ENCODE peak calls at places on chromosomes 3 and 15, in five cellular contexts. One of them, this sample, is unnamed. For H3K4me1, the result is how much of the 10 kb centered on the place peaks cover.

GRCh38 chr3:177358968-177359600 is 161.8 kb upstream of the TBL1XR1 start:
- DNase-seq in K562: peak
- DNase-seq in CD8-positive, alpha-beta memory T cell: peak
- DNase-seq in CD4-positive, alpha-beta memory T cell: peak
- DNase-seq in MM.1S: peak
- DNase-seq in this sample: peak

GRCh38 chr3:126887686-126888085 is 95.2 kb upstream of the PLXNA1 start:
- DNase-seq in K562: no peak
- DNase-seq in CD8-positive, alpha-beta memory T cell: no peak
- DNase-seq in CD4-positive, alpha-beta memory T cell: no peak
- DNase-seq in MM.1S: no peak
- DNase-seq in this sample: no peak

GRCh38 chr15:72785452-72786243 is 2.1 kb upstream of the ADPGK start:
- DNase-seq in K562: no peak
- DNase-seq in CD8-positive, alpha-beta memory T cell: peak
- DNase-seq in CD4-positive, alpha-beta memory T cell: peak
- DNase-seq in MM.1S: no peak
- DNase-seq in this sample: peak

GRCh38 chr3:176697284-176697889 is 499.9 kb downstream of the TBL1XR1 start:
- DNase-seq in K562: peak
- DNase-seq in CD8-positive, alpha-beta memory T cell: no peak
- DNase-seq in CD4-positive, alpha-beta memory T cell: no peak
- DNase-seq in MM.1S: no peak
- DNase-seq in this sample: no peak

GRCh38 chr3:138062626-138063025 is 52.7 kb downstream of the CLDN18 start:
- DNase-seq in K562: no peak
- DNase-seq in CD8-positive, alpha-beta memory T cell: no peak
- DNase-seq in CD4-positive, alpha-beta memory T cell: no peak
- DNase-seq in MM.1S: no peak
- DNase-seq in this sample: no peak

GRCh38 chr3:155960060-155960459 is 89.6 kb downstream of the GMPS start:
- DNase-seq in K562: no peak
- DNase-seq in CD8-positive, alpha-beta memory T cell: no peak
- DNase-seq in CD4-positive, alpha-beta memory T cell: no peak
- DNase-seq in MM.1S: no peak
- DNase-seq in this sample: no peak

GRCh38 chr3:142445816-142446254 is 2.0 kb downstream of the XRN1 start:
- DNase-seq in K562: no peak
- DNase-seq in CD8-positive, alpha-beta memory T cell: no peak
- DNase-seq in CD4-positive, alpha-beta memory T cell: no peak
- DNase-seq in MM.1S: peak
- DNase-seq in this sample: no peak

GRCh38 chr3:15647629-15648167 is 46.2 kb downstream of the BTD start:
- DNase-seq in K562: no peak
- DNase-seq in CD8-positive, alpha-beta memory T cell: peak
- DNase-seq in CD4-positive, alpha-beta memory T cell: peak
- DNase-seq in MM.1S: peak
- DNase-seq in this sample: peak

GRCh38 chr3:192750201-192750600 is 22.9 kb upstream of the FGF12 start:
- DNase-seq in K562: no peak
- DNase-seq in CD8-positive, alpha-beta memory T cell: no peak
- DNase-seq in CD4-positive, alpha-beta memory T cell: no peak
- DNase-seq in MM.1S: no peak
- DNase-seq in this sample: no peak

GRCh38 chr3:173737167-173737808 is 339.7 kb downstream of the NLGN1 start:
- DNase-seq in K562: no peak
- DNase-seq in CD8-positive, alpha-beta memory T cell: no peak
- DNase-seq in CD4-positive, alpha-beta memory T cell: no peak
- DNase-seq in MM.1S: peak
- DNase-seq in this sample: no peak

GRCh38 chr3:62098646-62099365 is 274.5 kb downstream of the FEZF2 start:
- DNase-seq in K562: no peak
- DNase-seq in CD8-positive, alpha-beta memory T cell: no peak
- DNase-seq in CD4-positive, alpha-beta memory T cell: no peak
- DNase-seq in MM.1S: no peak
- DNase-seq in this sample: no peak

GRCh38 chr15:71129660-71130059 is 14.4 kb downstream of the THSD4 start:
- DNase-seq in K562: no peak
- DNase-seq in CD8-positive, alpha-beta memory T cell: no peak
- DNase-seq in CD4-positive, alpha-beta memory T cell: no peak
- DNase-seq in MM.1S: no peak
- DNase-seq in this sample: no peak

GRCh38 chr3:39541917-39542329 is 74.4 kb downstream of the MOBP start:
- DNase-seq in K562: no peak
- DNase-seq in CD8-positive, alpha-beta memory T cell: no peak
- DNase-seq in CD4-positive, alpha-beta memory T cell: no peak
- DNase-seq in MM.1S: peak
- DNase-seq in this sample: no peak

GRCh38 chr3:120350431-120350941 is 1.3 kb upstream of the LRRC58 start:
- DNase-seq in K562: peak
- DNase-seq in CD8-positive, alpha-beta memory T cell: no peak
- DNase-seq in CD4-positive, alpha-beta memory T cell: no peak
- DNase-seq in MM.1S: peak
- DNase-seq in this sample: no peak

GRCh38 chr3:15051531-15051930 is 13.6 kb downstream of the MRPS25 start:
- DNase-seq in K562: peak
- DNase-seq in CD8-positive, alpha-beta memory T cell: peak
- DNase-seq in CD4-positive, alpha-beta memory T cell: peak
- DNase-seq in MM.1S: peak
- DNase-seq in this sample: peak

GRCh38 chr3:32313169-32313568 is 74.7 kb downstream of the CMTM8 start:
- DNase-seq in K562: no peak
- DNase-seq in CD8-positive, alpha-beta memory T cell: no peak
- DNase-seq in CD4-positive, alpha-beta memory T cell: no peak
- DNase-seq in MM.1S: no peak
- DNase-seq in this sample: no peak

GRCh38 chr3:73461582-73461981 is 163.2 kb downstream of the PDZRN3 start:
- DNase-seq in K562: no peak
- DNase-seq in CD8-positive, alpha-beta memory T cell: no peak
- DNase-seq in CD4-positive, alpha-beta memory T cell: no peak
- DNase-seq in MM.1S: no peak
- DNase-seq in this sample: no peak

GRCh38 chr3:196499807-196500524 is 3.6 kb downstream of the RNF168 start:
- DNase-seq in K562: no peak
- DNase-seq in CD8-positive, alpha-beta memory T cell: no peak
- DNase-seq in CD4-positive, alpha-beta memory T cell: no peak
- DNase-seq in MM.1S: no peak
- DNase-seq in this sample: no peak

GRCh38 chr3:30535515-30535914 is 70.9 kb upstream of the TGFBR2 start:
- DNase-seq in K562: no peak
- DNase-seq in CD8-positive, alpha-beta memory T cell: no peak
- DNase-seq in CD4-positive, alpha-beta memory T cell: no peak
- DNase-seq in MM.1S: no peak
- DNase-seq in this sample: no peak

GRCh38 chr3:15345051-15345607 is 12.7 kb upstream of the SH3BP5 start:
- DNase-seq in K562: no peak
- DNase-seq in CD8-positive, alpha-beta memory T cell: no peak
- DNase-seq in CD4-positive, alpha-beta memory T cell: no peak
- DNase-seq in MM.1S: no peak
- DNase-seq in this sample: no peak

GRCh38 chr3:16200411-16200810 is 25.9 kb downstream of the GALNT15 start:
- DNase-seq in K562: no peak
- DNase-seq in CD8-positive, alpha-beta memory T cell: no peak
- DNase-seq in CD4-positive, alpha-beta memory T cell: no peak
- DNase-seq in MM.1S: peak
- DNase-seq in this sample: no peak

GRCh38 chr3:45559560-45560118 is 34.9 kb upstream of the LIMD1 start:
- DNase-seq in K562: no peak
- DNase-seq in CD8-positive, alpha-beta memory T cell: no peak
- DNase-seq in CD4-positive, alpha-beta memory T cell: no peak
- DNase-seq in MM.1S: no peak
- DNase-seq in this sample: no peak

GRCh38 chr3:183298708-183299153 is 45.7 kb downstream of the B3GNT5 start:
- DNase-seq in K562: peak
- DNase-seq in CD8-positive, alpha-beta memory T cell: no peak
- DNase-seq in CD4-positive, alpha-beta memory T cell: no peak
- DNase-seq in MM.1S: no peak
- DNase-seq in this sample: no peak

GRCh38 chr15:48603123-48603500 is 42.4 kb downstream of the FBN1 start:
- DNase-seq in K562: no peak
- DNase-seq in CD8-positive, alpha-beta memory T cell: no peak
- DNase-seq in CD4-positive, alpha-beta memory T cell: no peak
- DNase-seq in MM.1S: no peak
- DNase-seq in this sample: no peak

GRCh38 chr15:62153228-62153627 is 11.9 kb downstream of the C2CD4B start:
- DNase-seq in K562: no peak
- DNase-seq in CD8-positive, alpha-beta memory T cell: no peak
- DNase-seq in CD4-positive, alpha-beta memory T cell: no peak
- DNase-seq in MM.1S: no peak
- DNase-seq in this sample: no peak

GRCh38 chr15:85752591-85752990 is 42.1 kb downstream of the KLHL25 start:
- DNase-seq in K562: no peak
- DNase-seq in CD8-positive, alpha-beta memory T cell: no peak
- DNase-seq in CD4-positive, alpha-beta memory T cell: no peak
- DNase-seq in MM.1S: no peak
- DNase-seq in this sample: no peak

GRCh38 chr3:128487813-128488635 is 5.0 kb downstream of the GATA2 start:
- DNase-seq in K562: peak
- DNase-seq in CD8-positive, alpha-beta memory T cell: no peak
- DNase-seq in CD4-positive, alpha-beta memory T cell: no peak
- DNase-seq in MM.1S: peak
- DNase-seq in this sample: no peak

GRCh38 chr15:63572749-63573464 is 24.3 kb upstream of the FBXL22 start:
- DNase-seq in K562: no peak
- DNase-seq in CD8-positive, alpha-beta memory T cell: no peak
- DNase-seq in CD4-positive, alpha-beta memory T cell: no peak
- DNase-seq in MM.1S: no peak
- DNase-seq in this sample: no peak

GRCh38 chr3:132464066-132464465 is 46.8 kb downstream of the DNAJC13 start:
- DNase-seq in K562: no peak
- DNase-seq in CD8-positive, alpha-beta memory T cell: no peak
- DNase-seq in CD4-positive, alpha-beta memory T cell: no peak
- DNase-seq in MM.1S: no peak
- DNase-seq in this sample: no peak

GRCh38 chr15:90046289-90046688 is 45.2 kb downstream of the ZNF710 start:
- DNase-seq in K562: no peak
- DNase-seq in CD8-positive, alpha-beta memory T cell: no peak
- DNase-seq in CD4-positive, alpha-beta memory T cell: no peak
- DNase-seq in MM.1S: no peak
- DNase-seq in this sample: no peak

GRCh38 chr15:44595246-44595645 is 58.3 kb downstream of the EIF3J start:
- DNase-seq in K562: no peak
- DNase-seq in CD8-positive, alpha-beta memory T cell: no peak
- DNase-seq in CD4-positive, alpha-beta memory T cell: no peak
- DNase-seq in MM.1S: no peak
- DNase-seq in this sample: no peak

GRCh38 chr3:16059081-16059537 is 115.4 kb upstream of the GALNT15 start:
- DNase-seq in K562: no peak
- DNase-seq in CD8-positive, alpha-beta memory T cell: no peak
- DNase-seq in CD4-positive, alpha-beta memory T cell: no peak
- DNase-seq in MM.1S: no peak
- DNase-seq in this sample: no peak

GRCh38 chr3:37863949-37864822 is 2.5 kb downstream of the CTDSPL start:
- DNase-seq in K562: no peak
- DNase-seq in CD8-positive, alpha-beta memory T cell: no peak
- DNase-seq in CD4-positive, alpha-beta memory T cell: no peak
- DNase-seq in MM.1S: no peak
- DNase-seq in this sample: no peak

GRCh38 chr3:191973820-191974219 is 512.9 kb downstream of the PYDC2 start:
- DNase-seq in K562: no peak
- DNase-seq in CD8-positive, alpha-beta memory T cell: no peak
- DNase-seq in CD4-positive, alpha-beta memory T cell: no peak
- DNase-seq in MM.1S: no peak
- DNase-seq in this sample: no peak

GRCh38 chr15:25852027-25852426 is 11.1 kb downstream of the ATP10A start:
- DNase-seq in K562: no peak
- DNase-seq in CD8-positive, alpha-beta memory T cell: no peak
- DNase-seq in CD4-positive, alpha-beta memory T cell: no peak
- DNase-seq in MM.1S: no peak
- DNase-seq in this sample: no peak
- H3K4me3 ChIP-seq in K562: no peak
- H3K4me3 ChIP-seq in CD8-positive, alpha-beta memory T cell: no peak
- H3K4me3 ChIP-seq in CD4-positive, alpha-beta memory T cell: no peak
- H3K4me3 ChIP-seq in MM.1S: no peak
- H3K4me3 ChIP-seq in this sample: no peak

GRCh38 chr3:70558955-70559354 is 246.5 kb upstream of the MDFIC2 start:
- DNase-seq in K562: no peak
- DNase-seq in CD8-positive, alpha-beta memory T cell: no peak
- DNase-seq in CD4-positive, alpha-beta memory T cell: no peak
- DNase-seq in MM.1S: no peak
- DNase-seq in this sample: no peak

GRCh38 chr3:70556056-70556455 is 243.6 kb upstream of the MDFIC2 start:
- DNase-seq in K562: no peak
- DNase-seq in CD8-positive, alpha-beta memory T cell: no peak
- DNase-seq in CD4-positive, alpha-beta memory T cell: no peak
- DNase-seq in MM.1S: no peak
- DNase-seq in this sample: no peak

GRCh38 chr3:70550723-70551319 is 238.4 kb upstream of the MDFIC2 start:
- DNase-seq in K562: no peak
- DNase-seq in CD8-positive, alpha-beta memory T cell: peak
- DNase-seq in CD4-positive, alpha-beta memory T cell: peak
- DNase-seq in MM.1S: peak
- DNase-seq in this sample: peak

DNA sequence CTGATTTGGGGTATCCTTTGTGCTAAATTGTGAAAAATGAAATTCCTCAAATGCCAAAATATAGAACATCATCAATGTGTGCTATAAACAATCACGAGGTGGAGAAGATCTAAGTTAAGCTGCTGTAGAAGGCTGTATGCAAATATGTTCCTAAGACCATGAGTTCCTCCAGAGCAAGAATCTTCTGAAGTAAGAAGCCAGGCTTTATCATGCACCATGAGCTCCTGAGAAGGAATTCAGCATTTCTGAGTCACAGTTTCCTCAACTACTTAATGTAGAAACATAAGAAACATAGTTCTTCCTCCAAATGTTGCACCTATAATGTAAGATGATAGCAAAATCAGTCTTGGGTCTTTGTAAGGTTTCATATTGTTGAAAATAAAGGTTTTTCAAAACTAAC is 241.7 kb upstream of the MDFIC2 start:
- DNase-seq in K562: no peak
- DNase-seq in CD8-positive, alpha-beta memory T cell: no peak
- DNase-seq in CD4-positive, alpha-beta memory T cell: no peak
- DNase-seq in MM.1S: no peak
- DNase-seq in this sample: no peak
- H3K4me1 ChIP-seq in K562: under half
- H3K4me1 ChIP-seq in CD8-positive, alpha-beta memory T cell: under half
- H3K4me1 ChIP-seq in CD4-positive, alpha-beta memory T cell: under half
- H3K4me1 ChIP-seq in MM.1S: under half
- H3K4me1 ChIP-seq in this sample: under half

GRCh38 chr3:41370307-41370706 is 171.0 kb downstream of the CTNNB1 start:
- DNase-seq in K562: no peak
- DNase-seq in CD8-positive, alpha-beta memory T cell: no peak
- DNase-seq in CD4-positive, alpha-beta memory T cell: no peak
- DNase-seq in MM.1S: no peak
- DNase-seq in this sample: no peak
- H3K4me3 ChIP-seq in K562: no peak
- H3K4me3 ChIP-seq in CD8-positive, alpha-beta memory T cell: no peak
- H3K4me3 ChIP-seq in CD4-positive, alpha-beta memory T cell: no peak
- H3K4me3 ChIP-seq in MM.1S: no peak
- H3K4me3 ChIP-seq in this sample: no peak

DNA sequence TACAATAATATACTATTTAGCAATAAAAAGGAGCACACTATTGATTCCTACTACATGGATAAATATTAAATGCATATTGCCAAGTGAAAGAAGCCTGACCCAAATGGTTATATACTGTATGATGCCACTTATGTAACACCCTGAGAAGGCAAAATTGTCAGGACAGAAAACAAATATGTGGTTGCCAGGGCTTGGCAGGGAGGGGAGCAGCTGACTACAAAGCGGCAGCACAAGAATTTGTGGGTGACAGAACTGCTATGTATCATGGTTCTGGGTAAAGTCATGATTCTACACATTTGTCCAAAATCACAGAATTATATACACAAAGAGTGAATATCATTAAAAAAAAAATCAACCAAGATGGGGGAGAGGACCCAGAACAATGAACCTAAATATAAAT is 22.5 kb downstream of the TBC1D2B start:
- DNase-seq in K562: no peak
- DNase-seq in CD8-positive, alpha-beta memory T cell: peak
- DNase-seq in CD4-positive, alpha-beta memory T cell: peak
- DNase-seq in MM.1S: no peak
- DNase-seq in this sample: no peak
- H3K4me1 ChIP-seq in K562: under half
- H3K4me1 ChIP-seq in CD8-positive, alpha-beta memory T cell: half or more
- H3K4me1 ChIP-seq in CD4-positive, alpha-beta memory T cell: half or more
- H3K4me1 ChIP-seq in MM.1S: half or more
- H3K4me1 ChIP-seq in this sample: half or more